ENCODE peak calls at places on chromosome 12, in eight cellular contexts. K is endothelial cell; I is H9; P is AG04450; Q is CD4-positive, alpha-beta T cell; D is A549; C is lower lobe of right lung; V is fibroblast of villous mesenchyme. Z is an unnamed sample.

GRCh38 chr12:12947902-12948301 is 4.1 kb downstream of the GPRC5D start:
- DNase-seq in P (no peak), I (no peak), K (no peak), Q (no peak), V (no peak), D (no peak), C (no peak), Z (no peak)

GRCh38 chr12:42462486-42462885 is 127.1 kb downstream of the PRICKLE1 start:
- DNase-seq in Q (no peak), C (no peak), K (no peak), V (no peak), P (no peak), D (no peak), I (no peak), Z (no peak)

GRCh38 chr12:53234236-53234635 is 2.2 kb upstream of the RARG start:
- DNase-seq in V (no peak), C (peak), Q (no peak), I (peak), D (no peak), P (no peak), K (no peak), Z (no peak)

GRCh38 chr12:103016381-103016780 is 58.9 kb downstream of the ASCL1 start:
- DNase-seq in I (no peak), D (no peak), C (no peak), V (no peak), K (no peak), Q (no peak), P (no peak), Z (no peak)

GRCh38 chr12:43011383-43011926 is 421.9 kb upstream of the PRICKLE1 start:
- DNase-seq in V (no peak), D (no peak), K (no peak), Q (no peak), P (no peak), C (no peak), I (no peak), Z (no peak)

GRCh38 chr12:115811929-115812328 is 465.6 kb downstream of the MED13L start:
- DNase-seq in I (no peak), K (no peak), D (no peak), P (no peak), C (no peak), Q (no peak), V (no peak), Z (no peak)

GRCh38 chr12:60494249-60494648 is 898.4 kb downstream of the SLC16A7 start:
- DNase-seq in C (no peak), V (peak), K (peak), P (peak), I (no peak), D (peak), Q (no peak), Z (peak)

GRCh38 chr12:57105011-57105753 is 6.0 kb downstream of the STAT6 start:
- DNase-seq in P (no peak), I (no peak), D (no peak), K (no peak), C (no peak), V (no peak), Q (no peak), Z (no peak)

GRCh38 chr12:54394281-54394719 is 9.8 kb upstream of the ZNF385A start:
- DNase-seq in V (peak), Q (no peak), I (peak), K (peak), D (peak), C (no peak), P (no peak), Z (peak)

GRCh38 chr12:30792648-30793499 is 38.1 kb upstream of the CAPRIN2 start:
- DNase-seq in Q (no peak), P (no peak), K (no peak), V (peak), C (no peak), I (no peak), D (peak), Z (peak)

GRCh38 chr12:52515319-52515646 is 4.9 kb downstream of the KRT5 start:
- DNase-seq in P (no peak), I (no peak), V (no peak), C (no peak), D (no peak), Q (no peak), K (no peak), Z (no peak)

GRCh38 chr12:124094188-124094587 is 121.2 kb downstream of the ZNF664 start:
- DNase-seq in V (no peak), K (no peak), C (no peak), I (no peak), Q (no peak), D (no peak), P (no peak), Z (no peak)

GRCh38 chr12:122276242-122276641 is 9.9 kb upstream of the VPS33A start:
- DNase-seq in K (no peak), D (no peak), V (no peak), C (no peak), I (no peak), Q (no peak), P (no peak), Z (no peak)

GRCh38 chr12:44812062-44812461 is 64.1 kb downstream of the NELL2 start:
- DNase-seq in C (no peak), V (no peak), K (no peak), Q (peak), D (peak), I (no peak), P (no peak), Z (no peak)

GRCh38 chr12:77232045-77232444 is 166.7 kb upstream of the E2F7 start:
- DNase-seq in D (no peak), C (no peak), V (peak), I (no peak), K (no peak), P (peak), Q (no peak), Z (peak)

GRCh38 chr12:67220065-67220464 is 49.1 kb upstream of the CAND1 start:
- DNase-seq in K (peak), V (peak), C (no peak), P (no peak), I (peak), Q (no peak), D (peak), Z (no peak)

GRCh38 chr12:124856132-124856841 is 7.4 kb downstream of the SCARB1 start:
- DNase-seq in I (no peak), D (no peak), K (no peak), P (no peak), V (no peak), Q (no peak), C (no peak), Z (no peak)

GRCh38 chr12:10941916-10942607 is 3.0 kb upstream of the TAS2R14 start:
- DNase-seq in Q (no peak), V (no peak), D (peak), I (peak), C (no peak), P (no peak), K (no peak), Z (peak)

GRCh38 chr12:123748661-123749060 is 13.4 kb upstream of the DNAH10 start:
- DNase-seq in C (no peak), Q (no peak), K (no peak), V (peak), D (no peak), P (no peak), I (no peak), Z (peak)

GRCh38 chr12:6652391-6652790 is 5.2 kb upstream of the ACRBP start:
- DNase-seq in I (no peak), C (peak), D (no peak), V (no peak), P (no peak), K (no peak), Q (no peak), Z (no peak)

GRCh38 chr12:71439613-71440392 is at the start of gene LGR5:
- DNase-seq in P (no peak), C (no peak), Q (no peak), D (peak), I (peak), V (no peak), K (peak), Z (peak)

GRCh38 chr12:75455839-75456238 is 24.7 kb upstream of the GLIPR1 start:
- DNase-seq in I (no peak), K (no peak), P (no peak), C (no peak), V (no peak), D (no peak), Q (no peak), Z (no peak)
- TF ChIP-seq CTCF in I (no peak), K (no peak), P (no peak), C (no peak), V (no peak), D (no peak), Q (no peak), Z (no peak)

GRCh38 chr12:118034429-118035193 is 18.1 kb downstream of the RFC5 start:
- DNase-seq in V (peak), I (peak), K (peak), C (no peak), P (peak), D (peak), Q (no peak), Z (peak)
- TF ChIP-seq CTCF in V (peak), I (peak), K (no peak), C (peak), P (peak), D (peak), Q (no peak), Z (peak)

DNA sequence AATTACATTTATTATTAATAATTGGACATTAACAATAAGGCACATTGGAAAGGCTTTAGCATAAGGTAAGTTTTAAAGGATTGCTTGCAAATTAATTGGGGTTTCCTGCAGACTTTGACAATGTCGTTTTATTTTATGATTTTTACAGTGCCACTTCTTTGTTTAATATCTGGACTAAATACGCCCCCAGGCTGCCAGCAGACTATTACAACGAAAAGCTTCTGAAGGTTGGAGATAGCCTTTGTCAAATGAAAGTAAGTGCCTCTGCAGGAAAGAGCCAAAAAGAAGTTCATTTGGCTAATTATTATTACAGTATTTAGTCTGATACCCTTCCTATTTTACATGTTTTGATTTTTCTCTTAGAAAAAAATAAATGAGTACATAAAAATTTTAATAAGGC is 11.3 kb downstream of the CFAP54 start:
- DNase-seq in D (no peak), Q (no peak), K (no peak), P (no peak), I (no peak), C (no peak), V (peak), Z (no peak)
- TF ChIP-seq CTCF in D (no peak), Q (no peak), K (no peak), P (peak), I (no peak), C (no peak), V (peak), Z (no peak)

GRCh38 chr12:116818948-116819832 is 62.1 kb downstream of the HRK start:
- DNase-seq in Q (peak), V (peak), I (peak), K (peak), D (peak), P (peak), C (peak), Z (peak)
- TF ChIP-seq CTCF in Q (no peak), V (no peak), I (no peak), K (no peak), D (no peak), P (no peak), C (no peak), Z (no peak)

GRCh38 chr12:81615031-81615430 is 144.1 kb downstream of the PPFIA2 start:
- DNase-seq in C (no peak), V (no peak), I (no peak), Q (no peak), D (no peak), K (no peak), P (no peak), Z (peak)

DNA sequence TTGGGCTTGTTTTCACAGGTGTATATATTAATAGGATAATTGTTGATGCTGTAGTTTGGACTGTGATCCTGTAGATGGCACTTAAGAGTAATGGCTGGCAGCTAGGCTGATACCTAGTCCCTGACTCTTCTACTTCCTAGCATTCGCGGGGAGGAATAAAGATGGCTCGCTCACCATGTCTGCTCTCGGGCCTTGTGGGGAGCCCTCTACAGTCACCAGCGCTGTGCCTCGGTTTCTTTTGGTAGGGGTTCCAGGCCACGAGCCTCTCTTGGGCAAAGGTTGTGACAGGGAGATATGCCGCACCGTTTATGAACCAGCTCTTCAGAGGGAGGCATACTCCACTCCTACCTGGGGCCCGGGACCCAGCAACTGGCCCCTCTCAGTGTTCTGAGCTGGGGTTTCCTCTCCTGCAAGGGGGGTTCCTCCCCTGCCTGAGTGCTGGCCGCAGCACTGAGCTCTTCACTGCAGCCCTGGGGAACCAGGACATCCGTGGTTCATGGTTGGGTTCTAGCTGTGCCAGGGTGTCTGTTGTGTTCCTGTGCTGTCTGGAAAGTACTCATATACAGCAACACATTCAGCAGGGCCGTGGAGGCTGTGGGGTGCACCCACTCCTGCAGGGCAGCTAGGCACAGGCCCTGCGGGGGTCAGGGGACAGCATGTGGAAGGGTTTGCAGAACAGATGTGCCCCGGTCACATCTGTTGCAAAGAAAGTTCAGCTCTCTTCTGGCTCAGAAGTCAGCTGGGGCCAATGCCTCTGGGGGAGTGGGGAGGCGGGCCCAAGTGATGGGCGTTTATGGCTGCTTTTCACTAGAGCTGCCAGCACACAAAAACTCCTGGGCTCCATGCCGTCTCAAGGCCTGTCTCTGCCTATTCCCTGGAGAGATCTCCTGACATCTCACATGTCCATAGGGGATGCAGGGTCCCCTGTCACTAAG is 147.9 kb downstream of the PPFIA2 start:
- DNase-seq in I (peak), P (no peak), Q (no peak), C (no peak), K (peak), V (peak), D (peak), Z (no peak)
- TF ChIP-seq CTCF in I (peak), P (peak), Q (no peak), C (no peak), K (peak), V (peak), D (peak), Z (peak)

GRCh38 chr12:131836193-131836592 is 8.0 kb downstream of the MMP17 start:
- DNase-seq in V (peak), P (no peak), C (no peak), D (no peak), K (no peak), I (no peak), Q (no peak), Z (no peak)
- TF ChIP-seq CTCF in V (peak), P (peak), C (peak), D (peak), K (no peak), I (no peak), Q (peak), Z (peak)

GRCh38 chr12:63848450-63848849 is 4.0 kb downstream of the SRGAP1 start:
- DNase-seq in K (no peak), C (no peak), Q (no peak), D (no peak), V (no peak), I (no peak), P (no peak), Z (no peak)

GRCh38 chr12:63845726-63846125 is 1.2 kb downstream of the SRGAP1 start:
- DNase-seq in Q (no peak), V (peak), I (no peak), D (peak), C (no peak), K (no peak), P (no peak), Z (peak)

GRCh38 chr12:63843613-63844390 is 698 bp upstream of the SRGAP1 start:
- DNase-seq in Q (peak), C (peak), D (peak), K (peak), P (peak), V (peak), I (peak), Z (peak)

GRCh38 chr12:63844391-63845341 is at the start of gene SRGAP1:
- DNase-seq in P (no peak), I (peak), K (no peak), V (peak), C (peak), D (peak), Q (no peak), Z (peak)

DNA sequence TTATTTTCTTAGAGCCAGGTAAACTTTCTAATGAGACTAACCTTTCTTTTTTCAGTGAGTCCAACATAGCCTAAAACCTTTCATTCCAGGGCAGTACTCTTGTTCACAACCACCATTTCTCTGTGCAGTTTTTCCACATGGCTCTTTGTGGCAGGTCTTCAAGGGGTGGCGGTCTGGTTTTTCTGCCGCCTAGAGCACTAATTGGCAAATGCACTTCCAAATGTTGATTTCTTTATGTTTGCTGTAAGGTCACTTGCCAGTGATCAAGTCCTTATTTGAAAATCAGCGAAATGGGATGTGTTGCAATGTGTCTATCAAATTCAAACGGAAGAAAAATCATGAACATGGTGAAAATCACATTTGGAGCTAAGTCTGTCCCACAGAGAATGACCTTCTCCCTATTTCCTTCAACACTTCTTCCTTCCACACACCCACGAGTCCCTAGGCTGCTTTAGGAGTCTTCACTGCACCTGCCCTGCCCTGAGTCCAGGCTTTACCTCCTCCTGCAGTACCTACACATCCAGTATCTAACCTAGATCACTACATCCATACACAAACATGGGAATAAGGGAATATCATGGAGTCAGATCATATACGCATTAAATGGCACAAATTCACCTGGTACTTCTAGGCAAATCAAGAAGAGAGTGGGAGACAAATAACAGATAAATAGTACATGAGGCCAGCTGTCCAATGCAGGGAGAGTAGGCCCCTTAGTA is 1.9 kb downstream of the SRGAP1 start:
- DNase-seq in D (peak), Q (no peak), V (no peak), C (no peak), P (no peak), I (no peak), K (no peak), Z (no peak)
- TF ChIP-seq CTCF in D (peak), Q (no peak), V (no peak), C (no peak), P (no peak), I (no peak), K (no peak), Z (no peak)

GRCh38 chr12:80320121-80320678 is 123.8 kb upstream of the PTPRQ start:
- DNase-seq in C (no peak), Q (no peak), I (peak), P (no peak), K (no peak), V (no peak), D (no peak), Z (no peak)

GRCh38 chr12:80316141-80316700 is 127.8 kb upstream of the PTPRQ start:
- DNase-seq in Q (no peak), D (no peak), K (no peak), P (no peak), C (no peak), I (no peak), V (no peak), Z (no peak)

GRCh38 chr12:80317899-80318298 is 126.1 kb upstream of the PTPRQ start:
- DNase-seq in I (no peak), Q (no peak), D (no peak), V (no peak), P (no peak), K (no peak), C (no peak), Z (no peak)

GRCh38 chr12:80313184-80313583 is 130.9 kb upstream of the PTPRQ start:
- DNase-seq in C (no peak), Q (no peak), V (no peak), P (no peak), K (no peak), I (no peak), D (no peak), Z (no peak)

GRCh38 chr12:80314741-80315140 is 129.3 kb upstream of the PTPRQ start:
- DNase-seq in D (no peak), V (no peak), K (no peak), P (no peak), Q (no peak), C (no peak), I (no peak), Z (peak)
- TF ChIP-seq CTCF in D (no peak), V (no peak), K (no peak), P (no peak), Q (no peak), C (no peak), I (no peak), Z (no peak)

DNA sequence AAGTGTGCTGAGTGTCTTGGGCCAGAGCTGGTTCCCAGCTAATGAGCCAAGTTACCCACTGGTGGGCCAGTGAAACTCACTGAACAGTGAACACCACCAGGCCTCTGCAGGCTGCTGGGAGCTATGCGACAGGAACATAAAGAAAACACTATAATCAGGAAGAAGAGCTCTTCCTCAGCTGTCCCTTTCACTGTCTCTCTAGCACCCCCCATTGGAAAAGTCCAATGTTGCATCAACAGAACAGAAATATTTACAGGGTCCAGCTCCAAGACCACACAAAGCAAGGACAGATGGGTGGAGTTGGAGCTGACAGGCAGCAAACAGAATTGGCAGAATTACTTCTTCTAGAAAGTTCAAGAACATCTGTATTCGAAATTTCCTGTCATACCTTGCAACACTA is 903.6 kb upstream of the TMEM132C start:
- DNase-seq in D (peak), I (peak), K (no peak), Q (no peak), V (no peak), P (no peak), C (no peak), Z (no peak)
- TF ChIP-seq CTCF in D (no peak), I (peak), K (no peak), Q (no peak), V (peak), P (peak), C (no peak), Z (peak)